ENCODE peak calls at places on chromosomes 13 and 19, in eight cellular contexts. U is activated T-cell treated with anti-CD3 and anti-CD28 coated beads for 24 hours; Q is AG08395; J is suprapubic skin; I is heart right ventricle; W is progenitor cell of endocrine pancreas; D is HTR-8/SVneo; K is stimulated activated CD4-positive, alpha-beta T cell treated with anti-CD3 and anti-CD28 coated beads, TNF-alpha, amount 100 ng/mL, for 1 hour. N is an unnamed sample.
A peak's percentile ranks its signal among the peaks of the same experiment; 100 is the strongest.

GRCh38 chr19:45355910-45356309 is 14.5 kb downstream of the ERCC2 start:
- DNase-seq in U (no peak), Q (no peak), J (no peak), I (no peak), W (no peak), D (no peak), K (no peak), N (no peak)

GRCh38 chr19:49749055-49749716 is 13.9 kb downstream of the TSKS start:
- DNase-seq in U (no peak), Q (peak; percentile 37), J (no peak), I (no peak), W (no peak), D (no peak), K (no peak), N (no peak)

GRCh38 chr13:46348976-46349375 is 38.1 kb downstream of the RUBCNL start:
- DNase-seq in U (no peak), Q (no peak), J (no peak), I (no peak), W (no peak), D (no peak), K (no peak), N (no peak)

GRCh38 chr19:55703790-55704215 is 28.8 kb downstream of the EPN1 start:
- DNase-seq in U (peak; percentile 41), Q (peak; percentile 47), J (peak; percentile 52), I (no peak), W (no peak), D (no peak), K (no peak), N (peak; percentile 11)

GRCh38 chr13:96089749-96090239 is at the start of gene HS6ST3:
- DNase-seq in U (no peak), Q (peak; percentile 13), J (peak; percentile 58), I (peak; percentile 11), W (peak; percentile 39), D (no peak), K (no peak), N (no peak)

GRCh38 chr13:68810660-68811059 is 1297.0 kb upstream of the ATXN8OS start:
- DNase-seq in U (no peak), Q (no peak), J (no peak), I (no peak), W (no peak), D (no peak), K (no peak), N (no peak)

GRCh38 chr19:4702764-4703163 is 20.9 kb downstream of the DPP9 start:
- DNase-seq in U (no peak), Q (no peak), J (no peak), I (no peak), W (no peak), D (no peak), K (no peak), N (no peak)

GRCh38 chr13:75365724-75366173 is 116.2 kb downstream of the TBC1D4 start:
- DNase-seq in U (no peak), Q (peak; percentile 65), J (no peak), I (no peak), W (no peak), D (peak; percentile 18), K (no peak), N (no peak)

GRCh38 chr13:111202149-111202548 is 87.0 kb downstream of the ARHGEF7 start:
- DNase-seq in U (no peak), Q (no peak), J (no peak), I (no peak), W (no peak), D (no peak), K (no peak), N (no peak)

GRCh38 chr13:31908696-31909386 is 122.7 kb upstream of the FRY start:
- DNase-seq in U (no peak), Q (peak; percentile 43), J (no peak), I (no peak), W (no peak), D (no peak), K (no peak), N (no peak)

GRCh38 chr13:108195146-108195545 is 20.2 kb downstream of the LIG4 start:
- DNase-seq in U (no peak), Q (no peak), J (no peak), I (no peak), W (no peak), D (no peak), K (no peak), N (no peak)

GRCh38 chr19:4362871-4363545 is 19.6 kb downstream of the MPND start:
- DNase-seq in U (no peak), Q (no peak), J (peak; percentile 60), I (no peak), W (no peak), D (no peak), K (no peak), N (no peak)

GRCh38 chr13:43676320-43676719 is 110.5 kb downstream of the ENOX1 start:
- DNase-seq in U (no peak), Q (no peak), J (no peak), I (no peak), W (no peak), D (no peak), K (no peak), N (no peak)

GRCh38 chr19:35040826-35041547 is 534 bp upstream of the HPN start:
- DNase-seq in U (no peak), Q (no peak), J (peak; percentile 88), I (peak; percentile 94), W (peak; percentile 48), D (no peak), K (no peak), N (no peak)

GRCh38 chr19:29194658-29195057 is 18.3 kb downstream of the UQCRFS1 start:
- DNase-seq in U (no peak), Q (no peak), J (no peak), I (no peak), W (no peak), D (no peak), K (no peak), N (no peak)

GRCh38 chr19:3403489-3404323 is 37.3 kb downstream of the NFIC start:
- DNase-seq in U (no peak), Q (peak; percentile 94), J (peak; percentile 94), I (peak; percentile 95), W (no peak), D (no peak), K (no peak), N (no peak)

GRCh38 chr13:114081761-114082681 is 50.4 kb downstream of the RASA3 start:
- DNase-seq in U (no peak), Q (no peak), J (peak; percentile 55), I (no peak), W (no peak), D (no peak), K (no peak), N (no peak)

GRCh38 chr13:88958821-88959220 is 1287.7 kb downstream of the SLITRK5 start:
- DNase-seq in U (no peak), Q (no peak), J (no peak), I (no peak), W (no peak), D (no peak), K (no peak), N (no peak)

GRCh38 chr19:2721570-2722540 is 683 bp upstream of the DIRAS1 start:
- DNase-seq in U (no peak), Q (no peak), J (no peak), I (no peak), W (no peak), D (no peak), K (no peak), N (no peak)

GRCh38 chr13:46168341-46168740 is 13.6 kb downstream of the LCP1 start:
- DNase-seq in U (peak; percentile 55), Q (no peak), J (no peak), I (no peak), W (no peak), D (no peak), K (no peak), N (no peak)

GRCh38 chr13:31048521-31048920 is 113.2 kb downstream of the HSPH1 start:
- DNase-seq in U (no peak), Q (no peak), J (no peak), I (no peak), W (no peak), D (peak; percentile 35), K (no peak), N (no peak)

GRCh38 chr13:45974500-45974899 is 78.0 kb downstream of the ZC3H13 start:
- DNase-seq in U (no peak), Q (no peak), J (no peak), I (no peak), W (no peak), D (no peak), K (no peak), N (no peak)

GRCh38 chr19:45508931-45509691 is 1.8 kb downstream of the VASP start:
- DNase-seq in U (no peak), Q (peak; percentile 82), J (no peak), I (peak; percentile 87), W (no peak), D (peak; percentile 80), K (no peak), N (no peak)

GRCh38 chr19:37654833-37655688 is at the start of gene ZFP30:
- DNase-seq in U (peak; percentile 66), Q (peak; percentile 88), J (peak; percentile 92), I (peak; percentile 91), W (peak; percentile 88), D (peak; percentile 75), K (peak; percentile 43), N (peak; percentile 46)

GRCh38 chr19:7326105-7326877 is 22.4 kb upstream of the ARHGEF18 start:
- DNase-seq in U (no peak), Q (no peak), J (peak; percentile 25), I (no peak), W (no peak), D (no peak), K (no peak), N (no peak)

GRCh38 chr19:55253842-55254624 is 4.8 kb downstream of the PPP6R1 start:
- DNase-seq in U (no peak), Q (no peak), J (no peak), I (no peak), W (no peak), D (no peak), K (no peak), N (peak; percentile 32)

GRCh38 chr13:57680609-57681008 is 49.1 kb downstream of the PCDH17 start:
- DNase-seq in U (no peak), Q (no peak), J (no peak), I (no peak), W (no peak), D (no peak), K (no peak), N (no peak)

GRCh38 chr13:22451345-22451744 is 729.4 kb upstream of the SGCG start:
- DNase-seq in U (no peak), Q (no peak), J (no peak), I (peak; percentile 19), W (no peak), D (peak; percentile 3), K (no peak), N (no peak)

GRCh38 chr13:20684535-20684934 is 19.0 kb upstream of the IL17D start:
- DNase-seq in U (no peak), Q (no peak), J (no peak), I (no peak), W (no peak), D (no peak), K (no peak), N (no peak)

GRCh38 chr13:80312967-80313366 is 28.0 kb downstream of the SPRY2 start:
- DNase-seq in U (no peak), Q (no peak), J (no peak), I (no peak), W (no peak), D (no peak), K (no peak), N (no peak)

GRCh38 chr19:32876919-32877285 is 7.3 kb upstream of the SLC7A9 start:
- DNase-seq in U (no peak), Q (no peak), J (no peak), I (no peak), W (no peak), D (no peak), K (no peak), N (no peak)

GRCh38 chr13:81140675-81141074 is 799.7 kb upstream of the SPRY2 start:
- DNase-seq in U (no peak), Q (no peak), J (no peak), I (no peak), W (no peak), D (no peak), K (no peak), N (no peak)

GRCh38 chr19:17049711-17050280 is 23.2 kb upstream of the CPAMD8 start:
- DNase-seq in U (no peak), Q (peak; percentile 58), J (no peak), I (no peak), W (no peak), D (peak; percentile 42), K (no peak), N (no peak)

GRCh38 chr19:57825501-57825900 is 4.6 kb upstream of the ZNF587B start:
- DNase-seq in U (no peak), Q (no peak), J (no peak), I (no peak), W (no peak), D (no peak), K (no peak), N (no peak)